ENCODE peak calls at places on chromosomes 7 and 10, in six cellular contexts. M is astrocyte, E is HCT116, H is foreskin fibroblast, F is lower leg skin, C is right lobe of liver. U is an unnamed sample.

GRCh38 chr10:125768217-125768616 is 7.4 kb downstream of the MMP21 start:
- DNase-seq in M (no peak), E (no peak), H (peak; percentile 46), F (no peak), C (no peak), U (no peak)

GRCh38 chr10:27745719-27746363 is at the start of gene MKX:
- DNase-seq in M (peak; percentile 27), E (no peak), H (peak; percentile 82), F (no peak), C (peak; percentile 39), U (peak; percentile 38)

GRCh38 chr10:76618171-76618570 is 1019.4 kb downstream of the KCNMA1 start:
- DNase-seq in M (no peak), E (no peak), H (no peak), F (no peak), C (no peak), U (no peak)

GRCh38 chr10:98431016-98431415 is 15.7 kb downstream of the HPS1 start:
- DNase-seq in M (no peak), E (no peak), H (no peak), F (no peak), C (no peak), U (no peak)

GRCh38 chr10:122689146-122689807 is 10.4 kb downstream of the C10orf120 start:
- DNase-seq in M (no peak), E (no peak), H (no peak), F (no peak), C (no peak), U (no peak)

GRCh38 chr7:44187636-44188416 is 1.4 kb downstream of the GCK start:
- DNase-seq in M (no peak), E (no peak), H (no peak), F (no peak), C (no peak), U (no peak)

GRCh38 chr7:2520131-2520807 is 695 bp downstream of the LFNG start:
- DNase-seq in M (no peak), E (no peak), H (peak; percentile 50), F (no peak), C (no peak), U (no peak)

GRCh38 chr7:82234457-82235049 is 209.0 kb downstream of the CACNA2D1 start:
- DNase-seq in M (peak; percentile 20), E (peak; percentile 31), H (peak; percentile 71), F (no peak), C (no peak), U (no peak)

GRCh38 chr7:34108150-34108549 is 202.8 kb downstream of the BMPER start:
- DNase-seq in M (peak; percentile 72), E (no peak), H (peak; percentile 51), F (no peak), C (no peak), U (peak; percentile 20)

GRCh38 chr10:69479737-69480412 is 28.6 kb downstream of the TSPAN15 start:
- DNase-seq in M (no peak), E (no peak), H (no peak), F (no peak), C (no peak), U (no peak)

GRCh38 chr10:100396605-100397004 is 49.6 kb downstream of the SCD start:
- DNase-seq in M (no peak), E (no peak), H (no peak), F (no peak), C (no peak), U (no peak)

GRCh38 chr10:927131-927530 is 4.4 kb downstream of the LARP4B start:
- DNase-seq in M (no peak), E (no peak), H (no peak), F (no peak), C (no peak), U (no peak)

GRCh38 chr7:28062197-28062988 is 118.2 kb downstream of the JAZF1 start:
- DNase-seq in M (peak; percentile 32), E (peak; percentile 27), H (peak; percentile 82), F (no peak), C (peak; percentile 66), U (peak; percentile 71)

GRCh38 chr7:112799473-112799872 is 9.3 kb upstream of the TMEM168 start:
- DNase-seq in M (no peak), E (no peak), H (no peak), F (no peak), C (no peak), U (no peak)

GRCh38 chr7:78620931-78621330 is 822.4 kb downstream of the PHTF2 start:
- DNase-seq in M (peak; percentile 3), E (no peak), H (peak; percentile 2), F (no peak), C (no peak), U (no peak)

GRCh38 chr10:329361-330099 is 194.3 kb downstream of the ZMYND11 start:
- DNase-seq in M (peak; percentile 93), E (peak; percentile 79), H (peak; percentile 97), F (peak; percentile 88), C (peak; percentile 80), U (peak; percentile 96)

GRCh38 chr7:6015917-6016652 is 7.0 kb downstream of the AIMP2 start:
- DNase-seq in M (peak; percentile 65), E (no peak), H (peak; percentile 96), F (peak; percentile 68), C (peak; percentile 56), U (peak; percentile 71)

GRCh38 chr10:129870926-129871660 is 93.0 kb downstream of the EBF3 start:
- DNase-seq in M (no peak), E (no peak), H (peak; percentile 58), F (no peak), C (no peak), U (no peak)

GRCh38 chr10:5828725-5829124 is 15.5 kb upstream of the GDI2 start:
- DNase-seq in M (no peak), E (no peak), H (no peak), F (no peak), C (no peak), U (no peak)

GRCh38 chr7:72048420-72048819 is 363.7 kb downstream of the CALN1 start:
- DNase-seq in M (no peak), E (no peak), H (no peak), F (no peak), C (no peak), U (no peak)

GRCh38 chr7:93228302-93228701 is 2.0 kb upstream of the HEPACAM2 start:
- DNase-seq in M (peak; percentile 31), E (peak; percentile 50), H (peak; percentile 78), F (no peak), C (no peak), U (peak; percentile 31)

GRCh38 chr7:76296743-76297740 is 5.4 kb upstream of the HSPB1 start:
- DNase-seq in M (peak; percentile 84), E (no peak), H (peak; percentile 94), F (peak; percentile 88), C (no peak), U (peak; percentile 82)

GRCh38 chr7:2003451-2003930 is 229.3 kb downstream of the MAD1L1 start:
- DNase-seq in M (no peak), E (no peak), H (no peak), F (no peak), C (peak; percentile 11), U (no peak)

GRCh38 chr10:56653289-56653688 is 292.2 kb upstream of the ZWINT start:
- DNase-seq in M (no peak), E (no peak), H (no peak), F (no peak), C (no peak), U (no peak)

GRCh38 chr10:50272531-50272930 is 21.2 kb upstream of the ASAH2 start:
- DNase-seq in M (no peak), E (no peak), H (no peak), F (no peak), C (no peak), U (no peak)

GRCh38 chr10:90007226-90007625 is 305.8 kb downstream of the KIF20B start:
- DNase-seq in M (peak; percentile 87), E (no peak), H (peak; percentile 11), F (no peak), C (no peak), U (no peak)

GRCh38 chr7:98621573-98622482 is 4.7 kb downstream of the NPTX2 start:
- DNase-seq in M (no peak), E (no peak), H (no peak), F (no peak), C (no peak), U (no peak)

GRCh38 chr10:11547111-11547625 is 64.3 kb downstream of the USP6NL start:
- DNase-seq in M (no peak), E (no peak), H (peak; percentile 75), F (no peak), C (no peak), U (peak; percentile 48)
- H3K4me3 ChIP-seq in M (no peak overlapping the region), E (no peak overlapping the region), H (peak overlapping the region; percentile 34), F (no peak overlapping the region), C (no peak overlapping the region), U (no peak overlapping the region)

GRCh38 chr10:124152781-124153600 is 59.6 kb upstream of the CHST15 start:
- DNase-seq in M (peak; percentile 95), E (peak; percentile 100), H (peak; percentile 88), F (no peak), C (peak; percentile 59), U (peak; percentile 86)
- H3K4me3 ChIP-seq in M (peak overlapping the region; percentile 34), E (peak overlapping the region; percentile 45), H (no peak overlapping the region), F (no peak overlapping the region), C (no peak overlapping the region), U (no peak overlapping the region)

GRCh38 chr7:100966542-100967291 is 2.6 kb upstream of the MUC12 start:
- DNase-seq in M (no peak), E (no peak), H (no peak), F (no peak), C (no peak), U (no peak)

GRCh38 chr7:100965051-100965722 is 4.2 kb upstream of the MUC12 start:
- DNase-seq in M (no peak), E (no peak), H (no peak), F (no peak), C (no peak), U (no peak)

GRCh38 chr7:100964630-100965029 is 4.7 kb upstream of the MUC12 start:
- DNase-seq in M (no peak), E (no peak), H (no peak), F (no peak), C (no peak), U (no peak)

GRCh38 chr7:100967292-100967863 is 2.0 kb upstream of the MUC12 start:
- DNase-seq in M (no peak), E (no peak), H (peak; percentile 11), F (no peak), C (no peak), U (no peak)

DNA sequence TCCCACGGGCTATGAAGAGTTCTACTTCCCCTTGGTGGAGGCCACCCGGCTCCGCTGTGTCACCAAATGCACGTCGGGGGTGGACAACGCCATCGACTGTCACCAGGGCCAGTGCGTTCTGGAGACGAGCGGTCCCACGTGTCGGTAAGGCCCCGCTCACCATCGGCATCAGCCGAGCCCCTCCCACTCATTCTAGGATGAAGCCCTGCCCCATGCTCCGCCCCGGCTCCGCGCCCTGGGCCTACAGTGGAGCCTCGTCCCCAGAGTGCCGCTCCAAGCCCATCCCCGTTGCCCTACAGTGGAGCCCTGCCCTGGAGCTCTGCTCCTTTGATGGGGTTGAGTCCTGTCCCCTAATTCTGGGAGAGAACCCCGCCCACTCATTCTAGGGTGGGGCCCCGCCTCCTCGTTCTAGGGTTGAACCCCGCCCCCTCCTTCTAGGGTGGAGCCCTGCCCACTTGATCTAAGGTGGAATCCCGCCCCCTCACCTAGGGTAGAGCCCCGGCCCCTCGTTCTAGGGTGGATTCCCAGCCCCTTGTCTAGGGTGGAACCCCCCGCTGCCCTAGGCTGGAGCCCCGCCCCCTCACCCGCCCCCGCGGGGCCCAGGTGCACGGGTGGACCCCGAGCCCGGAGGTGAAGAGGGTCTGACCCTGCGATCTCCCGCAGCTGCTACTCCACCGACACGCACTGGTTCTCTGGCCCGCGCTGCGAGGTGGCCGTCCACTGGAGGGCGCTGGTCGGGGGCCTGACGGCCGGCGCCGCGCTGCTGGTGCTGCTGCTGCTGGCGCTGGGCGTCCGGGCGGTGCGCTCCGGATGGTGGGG is 3.4 kb upstream of the MUC12 start:
- DNase-seq in M (no peak), E (peak; percentile 91), H (peak; percentile 84), F (no peak), C (peak; percentile 84), U (peak; percentile 51)
- H3K4me3 ChIP-seq in M (no peak overlapping the region), E (peak overlapping the region; percentile 63), H (no peak overlapping the region), F (no peak overlapping the region), C (peak overlapping the region; percentile 32), U (no peak overlapping the region)

GRCh38 chr10:35934637-35934995 is 292.5 kb upstream of the FZD8 start:
- DNase-seq in M (no peak), E (no peak), H (no peak), F (no peak), C (no peak), U (no peak)
- H3K4me3 ChIP-seq in M (no peak overlapping the region), E (no peak overlapping the region), H (no peak overlapping the region), F (no peak overlapping the region), C (no peak overlapping the region), U (no peak overlapping the region)